ENCODE peak calls at places on chromosome 7, in four cellular contexts. L, S, U and B are unnamed samples.

GRCh38 chr7:96199421-96199820 is 122.5 kb downstream of the SLC25A13 start:
- DNase-seq in L (no peak), S (no peak), U (no peak), B (no peak)

GRCh38 chr7:137932881-137933269 is 69.0 kb downstream of the CREB3L2 start:
- DNase-seq in L (no peak), S (no peak), U (no peak), B (no peak)

GRCh38 chr7:143374556-143374955 is 6.6 kb upstream of the ZYX start:
- DNase-seq in L (no peak), S (no peak), U (no peak), B (no peak)

GRCh38 chr7:151925446-151926335 is 30.6 kb upstream of the GALNTL5 start:
- DNase-seq in L (no peak), S (no peak), U (no peak), B (no peak)

GRCh38 chr7:45885264-45885882 is 2.9 kb upstream of the IGFBP1 start:
- DNase-seq in L (peak; percentile 82), S (no peak), U (no peak), B (no peak)

GRCh38 chr7:45443263-45443662 is 130.9 kb upstream of the ADCY1 start:
- DNase-seq in L (no peak), S (no peak), U (no peak), B (no peak)

GRCh38 chr7:91043924-91044660 is 220.1 kb upstream of the FZD1 start:
- DNase-seq in L (no peak), S (no peak), U (no peak), B (no peak)

GRCh38 chr7:128076216-128076821 is 45.1 kb upstream of the LRRC4 start:
- DNase-seq in L (no peak), S (no peak), U (no peak), B (no peak)

GRCh38 chr7:51927738-51928137 is 611.1 kb upstream of the COBL start:
- DNase-seq in L (no peak), S (no peak), U (no peak), B (no peak)

GRCh38 chr7:24981544-24981951 is 1.6 kb upstream of the OSBPL3 start:
- DNase-seq in L (no peak), S (peak; percentile 48), U (no peak), B (peak; percentile 15)

GRCh38 chr7:24978837-24979469 is 1.0 kb downstream of the OSBPL3 start:
- DNase-seq in L (no peak), S (peak; percentile 18), U (no peak), B (no peak)

GRCh38 chr7:24979863-24980694 is at the start of gene OSBPL3:
- DNase-seq in L (peak; percentile 57), S (peak; percentile 93), U (no peak), B (peak; percentile 97)

GRCh38 chr7:24979470-24979862 is 512 bp downstream of the OSBPL3 start:
- DNase-seq in L (no peak), S (peak; percentile 80), U (no peak), B (peak; percentile 65)

GRCh38 chr7:24980695-24981543 is 941 bp upstream of the OSBPL3 start:
- DNase-seq in L (no peak), S (peak; percentile 24), U (no peak), B (no peak)
- TF ChIP-seq CTCF in L (no peak), S (no peak), U (no peak), B (no peak)

GRCh38 chr7:117791877-117792780 is 81.1 kb downstream of the CTTNBP2 start:
- DNase-seq in L (no peak), S (no peak), U (no peak), B (no peak)
- TF ChIP-seq CTCF in L (peak; percentile 5), S (no peak), U (no peak), B (no peak)

GRCh38 chr7:56028942-56029630 is 22.2 kb downstream of the PSPH start:
- DNase-seq in L (no peak), S (no peak), U (no peak), B (no peak)

GRCh38 chr7:56030340-56030739 is 20.9 kb downstream of the PSPH start:
- DNase-seq in L (no peak), S (no peak), U (no peak), B (no peak)

GRCh38 chr7:56033671-56034432 is 17.4 kb downstream of the PSPH start:
- DNase-seq in L (peak; percentile 57), S (peak; percentile 73), U (peak; percentile 32), B (peak; percentile 54)
- TF ChIP-seq CTCF in L (no peak), S (no peak), U (peak; percentile 17), B (peak; percentile 37)

GRCh38 chr7:20778063-20778721 is 8.5 kb downstream of the SP8 start:
- DNase-seq in L (no peak), S (no peak), U (no peak), B (no peak)
- TF ChIP-seq CTCF in L (peak; percentile 97), S (no peak), U (peak; percentile 33), B (no peak)

GRCh38 chr7:134113655-134114054 is 13.5 kb upstream of the LRGUK start:
- DNase-seq in L (no peak), S (no peak), U (no peak), B (no peak)

GRCh38 chr7:134104166-134104565 is 23.0 kb upstream of the LRGUK start:
- DNase-seq in L (no peak), S (no peak), U (no peak), B (no peak)

GRCh38 chr7:134108803-134109202 is 18.3 kb upstream of the LRGUK start:
- DNase-seq in L (no peak), S (no peak), U (no peak), B (no peak)
- TF ChIP-seq CTCF in L (peak; percentile 30), S (no peak), U (no peak), B (no peak)

GRCh38 chr7:23002698-23003097 is 11.2 kb downstream of the HYCC1 start:
- DNase-seq in L (no peak), S (no peak), U (no peak), B (no peak)

GRCh38 chr7:23003505-23004246 is 10.3 kb downstream of the HYCC1 start:
- DNase-seq in L (no peak), S (no peak), U (no peak), B (no peak)

GRCh38 chr7:23001610-23002009 is 12.3 kb downstream of the HYCC1 start:
- DNase-seq in L (no peak), S (no peak), U (no peak), B (no peak)

GRCh38 chr7:23000597-23001360 is 13.2 kb downstream of the HYCC1 start:
- DNase-seq in L (no peak), S (no peak), U (no peak), B (no peak)

DNA sequence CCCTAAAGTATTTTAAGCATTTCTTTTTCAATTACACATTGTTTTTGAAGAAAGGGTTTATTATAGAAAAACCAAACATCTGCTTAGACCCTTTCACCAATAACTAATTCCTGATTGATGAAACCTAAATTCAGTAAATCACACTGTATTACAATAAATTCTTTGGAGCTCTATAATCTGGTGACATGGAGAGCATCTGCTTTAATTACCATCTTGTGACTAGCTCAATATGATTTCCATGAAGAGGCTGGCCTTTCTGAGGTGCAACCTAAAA is 9.7 kb downstream of the HYCC1 start:
- DNase-seq in L (no peak), S (no peak), U (no peak), B (no peak)
- TF ChIP-seq CTCF in L (no peak), S (no peak), U (no peak), B (no peak)

DNA sequence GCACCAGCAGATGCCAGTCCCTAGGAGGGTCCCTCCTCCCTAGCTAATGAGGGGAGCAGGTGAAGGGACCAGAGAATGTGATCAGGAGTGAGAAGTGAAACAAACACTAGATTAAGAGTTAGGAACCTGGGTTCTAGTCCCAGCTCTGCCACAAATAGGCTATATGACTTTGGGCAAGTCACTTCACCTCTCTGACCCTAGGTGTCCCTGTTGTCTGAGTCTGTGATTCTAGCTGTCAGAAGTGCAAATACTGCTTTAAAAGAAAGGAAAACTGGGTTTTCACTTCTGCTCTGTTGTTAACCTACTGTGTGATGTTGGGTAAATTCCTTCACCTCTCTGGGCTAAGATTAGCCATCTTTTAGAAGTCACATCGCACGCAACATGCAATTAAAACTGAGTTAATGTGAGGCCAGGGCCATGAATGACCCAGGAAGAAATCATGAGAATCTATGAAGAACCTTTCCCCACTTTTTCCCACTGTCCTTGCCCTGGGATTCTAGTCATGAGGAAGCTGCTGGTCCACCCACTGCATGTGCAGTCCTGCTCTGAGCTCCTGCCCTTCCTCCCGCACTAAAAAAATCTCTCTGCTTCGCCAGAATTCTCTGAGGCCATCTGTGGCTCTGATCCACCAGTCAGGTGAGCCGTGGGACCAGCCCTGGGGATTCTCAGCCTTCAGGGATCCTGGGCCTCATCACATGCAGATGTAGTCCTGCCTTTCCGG is 181.8 kb downstream of the PLXNA4 start:
- DNase-seq in L (no peak), S (no peak), U (no peak), B (no peak)
- TF ChIP-seq CTCF in L (no peak), S (peak; percentile 71), U (no peak), B (peak; percentile 63)

GRCh38 chr7:107119376-107120100 is 49.3 kb upstream of the HBP1 start:
- DNase-seq in L (no peak), S (no peak), U (no peak), B (no peak)

GRCh38 chr7:107122483-107122882 is 46.3 kb upstream of the HBP1 start:
- DNase-seq in L (no peak), S (no peak), U (no peak), B (no peak)

GRCh38 chr7:107128217-107128616 is 40.6 kb upstream of the HBP1 start:
- DNase-seq in L (no peak), S (no peak), U (no peak), B (no peak)

GRCh38 chr7:107125475-107125874 is 43.3 kb upstream of the HBP1 start:
- DNase-seq in L (no peak), S (no peak), U (no peak), B (no peak)

GRCh38 chr7:107123392-107123791 is 45.4 kb upstream of the HBP1 start:
- DNase-seq in L (no peak), S (no peak), U (no peak), B (no peak)
- TF ChIP-seq CTCF in L (no peak), S (no peak), U (no peak), B (no peak)